ENCODE peak calls at places on chromosome 5, in ten cellular contexts. P, N, O, D, X, Y, A, I, G and W are unnamed samples.

GRCh38 chr5:51622161-51622790 is 239.0 kb downstream of the ISL1 start:
- DNase-seq in I (no peak), N (no peak), G (no peak), X (no peak), A (no peak), P (no peak), O (no peak), D (no peak), Y (no peak), W (no peak)

GRCh38 chr5:173354645-173355044 is 26.4 kb upstream of the STC2 start:
- DNase-seq in Y (no peak), G (no peak), X (no peak), I (no peak), A (no peak), D (no peak), N (no peak), O (no peak), P (no peak), W (no peak)

GRCh38 chr5:176742246-176743105 is 67.9 kb upstream of the UNC5A start:
- DNase-seq in N (no peak), I (no peak), G (no peak), A (no peak), Y (no peak), P (no peak), D (no peak), O (no peak), X (peak), W (no peak)

GRCh38 chr5:178338126-178338749 is 105.6 kb upstream of the PHYKPL start:
- DNase-seq in O (no peak), Y (no peak), A (no peak), X (no peak), N (no peak), D (no peak), P (no peak), I (no peak), G (no peak), W (no peak)

GRCh38 chr5:157924490-157924889 is 65.5 kb upstream of the CLINT1 start:
- DNase-seq in X (no peak), Y (no peak), N (no peak), D (no peak), G (no peak), P (no peak), O (no peak), A (no peak), I (no peak), W (no peak)

GRCh38 chr5:143635888-143636287 is 176.1 kb upstream of the HMHB1 start:
- DNase-seq in G (no peak), I (no peak), Y (no peak), N (no peak), X (no peak), A (no peak), O (no peak), P (no peak), D (no peak), W (no peak)

GRCh38 chr5:139743001-139743771 is 52.4 kb upstream of the PSD2 start:
- DNase-seq in N (no peak), Y (no peak), G (no peak), P (no peak), O (no peak), X (no peak), D (no peak), A (no peak), I (no peak), W (no peak)

GRCh38 chr5:14063117-14063516 is 80.0 kb upstream of the TRIO start:
- DNase-seq in P (no peak), G (no peak), A (no peak), X (no peak), D (no peak), Y (no peak), I (no peak), N (no peak), O (no peak), W (no peak)

GRCh38 chr5:132074772-132075718 is 1.5 kb downstream of the CSF2 start:
- DNase-seq in X (peak), Y (no peak), G (no peak), O (no peak), P (no peak), D (no peak), N (no peak), I (no peak), A (no peak), W (peak)

GRCh38 chr5:32625106-32625505 is 39.7 kb downstream of the SUB1 start:
- DNase-seq in X (no peak), Y (peak), N (no peak), A (no peak), I (no peak), D (no peak), G (no peak), P (peak), O (no peak), W (no peak)

GRCh38 chr5:32630867-32631491 is 45.6 kb downstream of the SUB1 start:
- DNase-seq in I (no peak), P (no peak), D (no peak), O (no peak), N (no peak), A (no peak), Y (no peak), X (no peak), G (no peak), W (no peak)

GRCh38 chr5:32627219-32627880 is 42.0 kb downstream of the SUB1 start:
- DNase-seq in D (no peak), A (no peak), I (no peak), P (no peak), G (no peak), X (no peak), N (no peak), O (no peak), Y (peak), W (no peak)

GRCh38 chr5:32628049-32628803 is 42.9 kb downstream of the SUB1 start:
- DNase-seq in O (no peak), N (no peak), A (no peak), Y (peak), D (no peak), G (no peak), I (no peak), P (peak), X (no peak), W (peak)
- TF ChIP-seq CTCF in O (no peak), N (no peak), A (no peak), Y (no peak), D (no peak), G (no peak), I (no peak), P (no peak), X (no peak), W (no peak)

DNA sequence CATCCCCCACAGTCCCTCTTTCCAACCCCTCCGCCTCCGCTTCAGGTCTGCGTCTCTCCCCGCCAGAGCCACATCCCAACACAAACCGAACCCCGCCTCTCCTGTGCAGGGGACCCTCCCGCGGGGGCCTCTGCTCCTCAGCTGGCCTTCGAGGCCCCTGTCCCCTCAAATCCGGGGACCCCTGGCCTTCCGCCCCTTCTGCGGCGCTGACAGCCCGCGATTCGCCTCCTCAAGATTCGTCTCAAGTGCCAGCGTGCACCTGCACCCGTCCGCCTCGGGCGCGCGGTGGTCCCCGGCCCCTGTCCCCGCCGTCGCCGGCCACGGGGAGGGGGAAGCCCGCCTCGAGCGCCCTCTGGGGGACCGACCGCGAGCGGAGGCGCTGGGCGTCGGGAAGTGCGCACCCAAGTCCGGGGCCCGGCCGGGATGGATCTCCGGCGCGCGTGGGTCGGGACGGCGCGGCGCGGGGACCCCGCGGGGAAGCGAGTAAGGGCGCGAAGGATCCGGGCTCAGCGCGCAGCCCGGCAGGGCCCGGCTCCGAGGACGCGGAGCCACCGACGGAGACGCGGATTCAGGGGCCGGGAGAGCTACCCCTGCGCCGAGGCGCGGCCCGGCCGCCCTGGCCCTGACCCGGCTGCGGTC is 623 bp downstream of the FLT4 start:
- DNase-seq in P (no peak), G (no peak), O (no peak), I (no peak), X (peak), D (no peak), A (no peak), N (no peak), Y (no peak), W (no peak)
- TF ChIP-seq CTCF in P (no peak), G (no peak), O (no peak), I (peak), X (peak), D (no peak), A (no peak), N (no peak), Y (peak), W (no peak)

GRCh38 chr5:141669519-141669918 is 12.5 kb downstream of the ARAP3 start:
- DNase-seq in X (peak), P (no peak), N (no peak), I (no peak), A (no peak), Y (no peak), O (no peak), D (no peak), G (no peak), W (no peak)
- TF ChIP-seq CTCF in X (peak), P (no peak), N (no peak), I (peak), A (no peak), Y (no peak), O (no peak), D (no peak), G (peak), W (no peak)

DNA sequence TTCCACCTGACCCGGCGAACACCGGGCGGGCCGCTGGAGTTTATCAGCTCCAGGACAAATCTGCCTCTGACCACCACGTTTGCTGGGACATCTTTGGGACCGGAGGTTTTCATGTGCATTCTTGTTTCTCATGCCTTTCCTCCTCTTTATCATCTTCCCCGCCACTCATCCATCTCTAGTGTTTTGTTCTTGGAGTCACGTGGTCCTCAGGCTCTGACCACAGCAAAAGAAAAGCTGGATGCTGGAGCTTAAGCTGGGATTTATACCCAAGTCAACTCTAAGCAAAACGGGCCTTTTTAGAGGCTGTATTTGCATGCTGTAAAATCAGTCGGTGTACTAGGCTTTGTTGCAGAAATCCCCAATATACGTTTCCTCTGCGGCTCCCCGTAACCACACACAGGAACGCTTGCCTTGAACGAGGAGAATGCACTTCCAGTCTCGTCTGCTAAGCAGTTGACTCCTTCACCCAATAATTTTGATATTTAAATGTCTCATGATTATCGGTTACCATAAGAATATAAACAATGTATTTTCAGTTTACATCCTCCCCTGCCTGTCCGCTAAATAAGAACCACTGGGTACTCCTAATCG is 642 bp upstream of the NDUFS6 start:
- DNase-seq in Y (peak), X (no peak), D (no peak), I (peak), A (peak), O (no peak), P (peak), N (peak), G (no peak), W (no peak)
- TF ChIP-seq CTCF in Y (no peak), X (no peak), D (no peak), I (no peak), A (no peak), O (no peak), P (no peak), N (no peak), G (no peak), W (no peak)